ENCODE peak calls at places on chromosome 15, in eight cellular contexts. One of them, this sample, is unnamed.

GRCh38 chr15:49301562-49301961 is 121.5 kb upstream of the FGF7 start:
- DNase-seq in myocyte: peak
- DNase-seq in NCI-H146: no peak
- DNase-seq in stimulated activated effector memory CD8-positive, alpha-beta T cell treated with anti-CD3 and anti-CD28 coated beads, Interleukin-12 subunit alpha, Interleukin-12 subunit beta, amount 100 ng/mL, for 72 hours: no peak
- DNase-seq in fibroblast of pulmonary artery: no peak
- DNase-seq in CD8-positive, alpha-beta memory T cell: no peak
- DNase-seq in HEK293T: no peak
- DNase-seq in Calu3: no peak
- DNase-seq in this sample: no peak

GRCh38 chr15:49742381-49742780 is 121.5 kb downstream of the DTWD1 start:
- DNase-seq in myocyte: peak
- DNase-seq in NCI-H146: no peak
- DNase-seq in stimulated activated effector memory CD8-positive, alpha-beta T cell treated with anti-CD3 and anti-CD28 coated beads, Interleukin-12 subunit alpha, Interleukin-12 subunit beta, amount 100 ng/mL, for 72 hours: no peak
- DNase-seq in fibroblast of pulmonary artery: no peak
- DNase-seq in CD8-positive, alpha-beta memory T cell: no peak
- DNase-seq in HEK293T: no peak
- DNase-seq in Calu3: no peak
- DNase-seq in this sample: no peak

GRCh38 chr15:31486906-31487695 is 160.5 kb downstream of the KLF13 start:
- DNase-seq in myocyte: no peak
- DNase-seq in NCI-H146: no peak
- DNase-seq in stimulated activated effector memory CD8-positive, alpha-beta T cell treated with anti-CD3 and anti-CD28 coated beads, Interleukin-12 subunit alpha, Interleukin-12 subunit beta, amount 100 ng/mL, for 72 hours: no peak
- DNase-seq in fibroblast of pulmonary artery: no peak
- DNase-seq in CD8-positive, alpha-beta memory T cell: no peak
- DNase-seq in HEK293T: no peak
- DNase-seq in Calu3: no peak
- DNase-seq in this sample: no peak

GRCh38 chr15:67639591-67639990 is 97.1 kb downstream of the MAP2K5 start:
- DNase-seq in myocyte: no peak
- DNase-seq in NCI-H146: no peak
- DNase-seq in stimulated activated effector memory CD8-positive, alpha-beta T cell treated with anti-CD3 and anti-CD28 coated beads, Interleukin-12 subunit alpha, Interleukin-12 subunit beta, amount 100 ng/mL, for 72 hours: no peak
- DNase-seq in fibroblast of pulmonary artery: no peak
- DNase-seq in CD8-positive, alpha-beta memory T cell: no peak
- DNase-seq in HEK293T: no peak
- DNase-seq in Calu3: no peak
- DNase-seq in this sample: no peak

GRCh38 chr15:34275721-34276120 is 50.9 kb downstream of the EMC4 start:
- DNase-seq in myocyte: no peak
- DNase-seq in NCI-H146: no peak
- DNase-seq in stimulated activated effector memory CD8-positive, alpha-beta T cell treated with anti-CD3 and anti-CD28 coated beads, Interleukin-12 subunit alpha, Interleukin-12 subunit beta, amount 100 ng/mL, for 72 hours: no peak
- DNase-seq in fibroblast of pulmonary artery: no peak
- DNase-seq in CD8-positive, alpha-beta memory T cell: no peak
- DNase-seq in HEK293T: no peak
- DNase-seq in Calu3: no peak
- DNase-seq in this sample: no peak

GRCh38 chr15:56734013-56734625 is 810 bp upstream of the ZNF280D start:
- DNase-seq in myocyte: no peak
- DNase-seq in NCI-H146: peak
- DNase-seq in stimulated activated effector memory CD8-positive, alpha-beta T cell treated with anti-CD3 and anti-CD28 coated beads, Interleukin-12 subunit alpha, Interleukin-12 subunit beta, amount 100 ng/mL, for 72 hours: no peak
- DNase-seq in fibroblast of pulmonary artery: no peak
- DNase-seq in CD8-positive, alpha-beta memory T cell: no peak
- DNase-seq in HEK293T: no peak
- DNase-seq in Calu3: no peak
- DNase-seq in this sample: no peak

GRCh38 chr15:97984157-97984556 is 23.7 kb downstream of the ARRDC4 start:
- DNase-seq in myocyte: no peak
- DNase-seq in NCI-H146: no peak
- DNase-seq in stimulated activated effector memory CD8-positive, alpha-beta T cell treated with anti-CD3 and anti-CD28 coated beads, Interleukin-12 subunit alpha, Interleukin-12 subunit beta, amount 100 ng/mL, for 72 hours: no peak
- DNase-seq in fibroblast of pulmonary artery: no peak
- DNase-seq in CD8-positive, alpha-beta memory T cell: no peak
- DNase-seq in HEK293T: no peak
- DNase-seq in Calu3: no peak
- DNase-seq in this sample: no peak

GRCh38 chr15:81339321-81339720 is 15.4 kb upstream of the STARD5 start:
- DNase-seq in myocyte: no peak
- DNase-seq in NCI-H146: no peak
- DNase-seq in stimulated activated effector memory CD8-positive, alpha-beta T cell treated with anti-CD3 and anti-CD28 coated beads, Interleukin-12 subunit alpha, Interleukin-12 subunit beta, amount 100 ng/mL, for 72 hours: no peak
- DNase-seq in fibroblast of pulmonary artery: no peak
- DNase-seq in CD8-positive, alpha-beta memory T cell: no peak
- DNase-seq in HEK293T: no peak
- DNase-seq in Calu3: no peak
- DNase-seq in this sample: no peak

GRCh38 chr15:49620174-49620573 is 444 bp downstream of the FAM227B start:
- DNase-seq in myocyte: no peak
- DNase-seq in NCI-H146: no peak
- DNase-seq in stimulated activated effector memory CD8-positive, alpha-beta T cell treated with anti-CD3 and anti-CD28 coated beads, Interleukin-12 subunit alpha, Interleukin-12 subunit beta, amount 100 ng/mL, for 72 hours: no peak
- DNase-seq in fibroblast of pulmonary artery: peak
- DNase-seq in CD8-positive, alpha-beta memory T cell: no peak
- DNase-seq in HEK293T: no peak
- DNase-seq in Calu3: no peak
- DNase-seq in this sample: no peak

GRCh38 chr15:39594764-39595620 is 14.1 kb downstream of the THBS1 start:
- DNase-seq in myocyte: peak
- DNase-seq in NCI-H146: no peak
- DNase-seq in stimulated activated effector memory CD8-positive, alpha-beta T cell treated with anti-CD3 and anti-CD28 coated beads, Interleukin-12 subunit alpha, Interleukin-12 subunit beta, amount 100 ng/mL, for 72 hours: no peak
- DNase-seq in fibroblast of pulmonary artery: peak
- DNase-seq in CD8-positive, alpha-beta memory T cell: no peak
- DNase-seq in HEK293T: no peak
- DNase-seq in Calu3: no peak
- DNase-seq in this sample: no peak

GRCh38 chr15:81080946-81081345 is 53.1 kb upstream of the CFAP161 start:
- DNase-seq in myocyte: no peak
- DNase-seq in NCI-H146: no peak
- DNase-seq in stimulated activated effector memory CD8-positive, alpha-beta T cell treated with anti-CD3 and anti-CD28 coated beads, Interleukin-12 subunit alpha, Interleukin-12 subunit beta, amount 100 ng/mL, for 72 hours: no peak
- DNase-seq in fibroblast of pulmonary artery: no peak
- DNase-seq in CD8-positive, alpha-beta memory T cell: no peak
- DNase-seq in HEK293T: no peak
- DNase-seq in Calu3: no peak
- DNase-seq in this sample: no peak

GRCh38 chr15:56598991-56599390 is 134.1 kb upstream of the MNS1 start:
- DNase-seq in myocyte: peak
- DNase-seq in NCI-H146: no peak
- DNase-seq in stimulated activated effector memory CD8-positive, alpha-beta T cell treated with anti-CD3 and anti-CD28 coated beads, Interleukin-12 subunit alpha, Interleukin-12 subunit beta, amount 100 ng/mL, for 72 hours: no peak
- DNase-seq in fibroblast of pulmonary artery: peak
- DNase-seq in CD8-positive, alpha-beta memory T cell: no peak
- DNase-seq in HEK293T: no peak
- DNase-seq in Calu3: no peak
- DNase-seq in this sample: no peak

GRCh38 chr15:38683382-38684242 is 119.0 kb upstream of the RASGRP1 start:
- DNase-seq in myocyte: peak
- DNase-seq in NCI-H146: peak
- DNase-seq in stimulated activated effector memory CD8-positive, alpha-beta T cell treated with anti-CD3 and anti-CD28 coated beads, Interleukin-12 subunit alpha, Interleukin-12 subunit beta, amount 100 ng/mL, for 72 hours: peak
- DNase-seq in fibroblast of pulmonary artery: peak
- DNase-seq in CD8-positive, alpha-beta memory T cell: peak
- DNase-seq in HEK293T: peak
- DNase-seq in Calu3: peak
- DNase-seq in this sample: no peak

GRCh38 chr15:98671060-98672008 is 23.0 kb downstream of the IGF1R start:
- DNase-seq in myocyte: peak
- DNase-seq in NCI-H146: no peak
- DNase-seq in stimulated activated effector memory CD8-positive, alpha-beta T cell treated with anti-CD3 and anti-CD28 coated beads, Interleukin-12 subunit alpha, Interleukin-12 subunit beta, amount 100 ng/mL, for 72 hours: no peak
- DNase-seq in fibroblast of pulmonary artery: peak
- DNase-seq in CD8-positive, alpha-beta memory T cell: no peak
- DNase-seq in HEK293T: no peak
- DNase-seq in Calu3: no peak
- DNase-seq in this sample: no peak

GRCh38 chr15:58966698-58967097 is 20.8 kb upstream of the RNF111 start:
- DNase-seq in myocyte: no peak
- DNase-seq in NCI-H146: no peak
- DNase-seq in stimulated activated effector memory CD8-positive, alpha-beta T cell treated with anti-CD3 and anti-CD28 coated beads, Interleukin-12 subunit alpha, Interleukin-12 subunit beta, amount 100 ng/mL, for 72 hours: no peak
- DNase-seq in fibroblast of pulmonary artery: no peak
- DNase-seq in CD8-positive, alpha-beta memory T cell: no peak
- DNase-seq in HEK293T: no peak
- DNase-seq in Calu3: no peak
- DNase-seq in this sample: no peak

GRCh38 chr15:41794081-41794480 is 19.8 kb downstream of the MAPKBP1 start:
- DNase-seq in myocyte: no peak
- DNase-seq in NCI-H146: no peak
- DNase-seq in stimulated activated effector memory CD8-positive, alpha-beta T cell treated with anti-CD3 and anti-CD28 coated beads, Interleukin-12 subunit alpha, Interleukin-12 subunit beta, amount 100 ng/mL, for 72 hours: no peak
- DNase-seq in fibroblast of pulmonary artery: no peak
- DNase-seq in CD8-positive, alpha-beta memory T cell: no peak
- DNase-seq in HEK293T: no peak
- DNase-seq in Calu3: no peak
- DNase-seq in this sample: no peak

GRCh38 chr15:98177950-98178848 is 217.7 kb downstream of the ARRDC4 start:
- DNase-seq in myocyte: peak
- DNase-seq in NCI-H146: peak
- DNase-seq in stimulated activated effector memory CD8-positive, alpha-beta T cell treated with anti-CD3 and anti-CD28 coated beads, Interleukin-12 subunit alpha, Interleukin-12 subunit beta, amount 100 ng/mL, for 72 hours: no peak
- DNase-seq in fibroblast of pulmonary artery: peak
- DNase-seq in CD8-positive, alpha-beta memory T cell: no peak
- DNase-seq in HEK293T: peak
- DNase-seq in Calu3: peak
- DNase-seq in this sample: no peak

GRCh38 chr15:33789141-33789540 is 179.2 kb upstream of the CHRM5 start:
- DNase-seq in myocyte: peak
- DNase-seq in NCI-H146: no peak
- DNase-seq in stimulated activated effector memory CD8-positive, alpha-beta T cell treated with anti-CD3 and anti-CD28 coated beads, Interleukin-12 subunit alpha, Interleukin-12 subunit beta, amount 100 ng/mL, for 72 hours: no peak
- DNase-seq in fibroblast of pulmonary artery: peak
- DNase-seq in CD8-positive, alpha-beta memory T cell: no peak
- DNase-seq in HEK293T: peak
- DNase-seq in Calu3: no peak
- DNase-seq in this sample: no peak